ENCODE peak calls at places on chromosome 13, in five cellular contexts. Y is H9, U is fibroblast of lung, T is Peyer's patch, W is right atrium auricular region. F is an unnamed sample.

GRCh38 chr13:45367358-45367757 is 26.4 kb upstream of the TPT1 start:
- DNase-seq in Y (peak; percentile 88), U (peak; percentile 76), T (peak; percentile 94), W (peak; percentile 66), F (no peak)

GRCh38 chr13:89574077-89574476 is 1773.4 kb upstream of the MIR17HG start:
- DNase-seq in Y (no peak), U (no peak), T (no peak), W (no peak), F (no peak)

GRCh38 chr13:98571955-98572662 is 4.8 kb downstream of the STK24 start:
- DNase-seq in Y (no peak), U (peak; percentile 66), T (peak; percentile 84), W (no peak), F (no peak)

GRCh38 chr13:92842145-92842544 is 384.5 kb upstream of the GPC6 start:
- DNase-seq in Y (no peak), U (peak; percentile 92), T (no peak), W (no peak), F (no peak)

GRCh38 chr13:43874512-43875092 is 4.9 kb downstream of the CCDC122 start:
- DNase-seq in Y (no peak), U (peak; percentile 65), T (no peak), W (no peak), F (no peak)

GRCh38 chr13:51614350-51614786 is 30.1 kb downstream of the WDFY2 start:
- DNase-seq in Y (no peak), U (no peak), T (peak; percentile 63), W (no peak), F (no peak)

GRCh38 chr13:27965740-27966640 is 3.1 kb downstream of the CDX2 start:
- DNase-seq in Y (peak; percentile 91), U (no peak), T (no peak), W (no peak), F (no peak)

GRCh38 chr13:68428292-68428691 is 1198.2 kb upstream of the PCDH9 start:
- DNase-seq in Y (no peak), U (no peak), T (no peak), W (no peak), F (no peak)

GRCh38 chr13:35675651-35676050 is 199.2 kb upstream of the MAB21L1 start:
- DNase-seq in Y (no peak), U (no peak), T (no peak), W (no peak), F (peak; percentile 94)

GRCh38 chr13:50923272-50923671 is 13.7 kb downstream of the RNASEH2B start:
- DNase-seq in Y (no peak), U (no peak), T (no peak), W (no peak), F (no peak)

GRCh38 chr13:99806671-99807070 is 164.9 kb downstream of the ZIC5 start:
- DNase-seq in Y (no peak), U (no peak), T (no peak), W (no peak), F (peak; percentile 68)

GRCh38 chr13:112124100-112124499 is 57.2 kb downstream of the SOX1 start:
- DNase-seq in Y (no peak), U (no peak), T (no peak), W (no peak), F (no peak)

GRCh38 chr13:107883561-107884175 is 331.7 kb downstream of the LIG4 start:
- DNase-seq in Y (no peak), U (peak; percentile 12), T (no peak), W (no peak), F (no peak)

GRCh38 chr13:99339736-99340392 is 32.7 kb upstream of the GPR183 start:
- DNase-seq in Y (no peak), U (peak; percentile 48), T (peak; percentile 74), W (no peak), F (no peak)

GRCh38 chr13:76271728-76272232 is 614.4 kb downstream of the KCTD12 start:
- DNase-seq in Y (peak; percentile 38), U (no peak), T (no peak), W (no peak), F (no peak)

GRCh38 chr13:21328201-21328600 is 130.9 kb downstream of the ZDHHC20 start:
- DNase-seq in Y (peak; percentile 65), U (no peak), T (no peak), W (no peak), F (no peak)
- H3K9me3 ChIP-seq in Y (no peaks in the 10 kb centered on the region), U (no peaks in the 10 kb centered on the region), T (no peaks in the 10 kb centered on the region), W (no peaks in the 10 kb centered on the region), F (no peaks in the 10 kb centered on the region)

GRCh38 chr13:19060311-19061002 is 121.2 kb downstream of the TUBA3C start:
- DNase-seq in Y (no peak), U (no peak), T (no peak), W (no peak), F (no peak)

GRCh38 chr13:19057588-19058340 is 123.9 kb downstream of the TUBA3C start:
- DNase-seq in Y (no peak), U (no peak), T (no peak), W (no peak), F (no peak)

GRCh38 chr13:19061278-19061677 is 120.3 kb downstream of the TUBA3C start:
- DNase-seq in Y (no peak), U (no peak), T (no peak), W (no peak), F (no peak)

GRCh38 chr13:19058566-19058965 is 123.1 kb downstream of the TUBA3C start:
- DNase-seq in Y (no peak), U (no peak), T (no peak), W (no peak), F (no peak)

DNA sequence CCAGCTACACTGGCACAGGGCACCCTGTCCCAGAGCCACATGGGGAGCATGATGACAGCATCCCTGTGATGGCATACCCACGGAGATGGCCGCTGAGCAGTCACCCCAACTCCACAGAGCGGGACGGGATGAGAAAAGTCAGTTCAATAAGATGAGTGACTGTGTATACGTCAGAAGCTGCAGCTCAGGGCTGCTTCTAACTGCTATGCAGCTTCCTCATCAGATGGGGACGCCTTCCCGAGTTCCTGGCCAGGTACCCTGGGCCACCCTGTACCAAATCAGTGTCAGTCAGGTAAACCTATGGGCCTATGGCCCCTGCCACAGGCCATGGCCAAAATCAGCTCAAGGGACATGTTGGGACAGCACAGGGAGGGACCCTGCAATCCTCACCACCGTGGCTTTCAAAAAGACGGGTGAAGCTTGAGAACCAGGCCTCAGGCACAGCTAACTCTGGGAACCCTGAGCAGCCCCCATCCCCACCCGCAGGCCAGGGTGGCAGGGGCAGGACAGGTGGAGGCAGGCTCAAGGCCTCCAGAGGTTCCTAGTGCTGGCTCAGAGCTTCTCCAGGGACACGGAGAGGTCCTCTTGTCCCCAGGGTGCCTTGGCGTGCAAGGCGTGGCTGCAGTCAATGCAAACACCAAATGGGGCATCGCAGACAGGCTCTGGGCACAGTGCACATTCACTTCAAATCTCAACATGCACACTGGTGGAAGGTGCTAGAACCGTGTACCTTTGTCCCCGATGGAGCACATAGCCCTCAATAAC is 122.4 kb downstream of the TUBA3C start:
- DNase-seq in Y (no peak), U (no peak), T (no peak), W (no peak), F (no peak)
- H3K9me3 ChIP-seq in Y (peaks cover 97% of the 10 kb centered on the region), U (no peaks in the 10 kb centered on the region), T (peaks cover 4% of the 10 kb centered on the region), W (no peaks in the 10 kb centered on the region), F (peaks cover 4% of the 10 kb centered on the region)

GRCh38 chr13:18235756-18236527 is 945.7 kb downstream of the TUBA3C start:
- DNase-seq in Y (no peak), U (no peak), T (no peak), W (no peak), F (no peak)

GRCh38 chr13:18235172-18235571 is 946.5 kb downstream of the TUBA3C start:
- DNase-seq in Y (no peak), U (no peak), T (no peak), W (no peak), F (no peak)

GRCh38 chr13:18232994-18233782 is 948.4 kb downstream of the TUBA3C start:
- DNase-seq in Y (no peak), U (no peak), T (no peak), W (no peak), F (no peak)

GRCh38 chr13:18233783-18234299 is 947.8 kb downstream of the TUBA3C start:
- DNase-seq in Y (no peak), U (no peak), T (no peak), W (no peak), F (no peak)

DNA sequence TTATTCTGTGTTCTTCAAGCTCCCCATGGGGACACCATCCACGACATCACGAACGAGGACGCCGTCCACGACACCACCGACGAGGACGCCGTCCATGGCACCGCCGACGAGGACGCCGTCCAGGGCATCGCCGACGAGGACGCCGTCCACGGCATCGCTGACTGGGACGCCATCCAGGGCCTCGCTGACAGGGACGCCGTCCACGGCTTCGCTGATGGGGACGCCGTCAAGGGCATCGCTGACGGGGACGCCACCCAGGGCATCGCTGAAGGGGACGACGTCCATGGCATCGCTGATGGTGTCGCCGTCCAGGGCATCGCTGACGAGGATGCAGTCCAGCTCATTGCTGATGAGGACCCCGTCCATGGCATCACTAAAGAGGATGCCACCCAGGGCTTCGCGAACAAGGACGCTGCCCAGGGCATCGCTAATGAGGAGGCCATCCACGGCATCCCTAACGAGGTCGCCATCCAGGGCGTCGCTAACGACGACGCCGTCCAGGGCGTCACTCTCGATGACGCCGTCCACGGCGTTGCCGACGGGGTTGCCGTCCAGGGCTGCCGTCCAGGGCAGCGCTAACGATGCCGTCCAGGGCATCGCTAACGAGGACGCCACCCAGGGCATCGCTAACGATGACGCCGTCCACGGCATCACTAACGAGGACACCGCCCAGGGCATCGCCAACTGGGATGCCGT is 949.2 kb downstream of the TUBA3C start:
- DNase-seq in Y (no peak), U (no peak), T (no peak), W (no peak), F (no peak)
- H3K9me3 ChIP-seq in Y (peaks cover 54% of the 10 kb centered on the region), U (peaks cover 2% of the 10 kb centered on the region), T (no peaks in the 10 kb centered on the region), W (no peaks in the 10 kb centered on the region), F (peaks cover 3% of the 10 kb centered on the region)

DNA sequence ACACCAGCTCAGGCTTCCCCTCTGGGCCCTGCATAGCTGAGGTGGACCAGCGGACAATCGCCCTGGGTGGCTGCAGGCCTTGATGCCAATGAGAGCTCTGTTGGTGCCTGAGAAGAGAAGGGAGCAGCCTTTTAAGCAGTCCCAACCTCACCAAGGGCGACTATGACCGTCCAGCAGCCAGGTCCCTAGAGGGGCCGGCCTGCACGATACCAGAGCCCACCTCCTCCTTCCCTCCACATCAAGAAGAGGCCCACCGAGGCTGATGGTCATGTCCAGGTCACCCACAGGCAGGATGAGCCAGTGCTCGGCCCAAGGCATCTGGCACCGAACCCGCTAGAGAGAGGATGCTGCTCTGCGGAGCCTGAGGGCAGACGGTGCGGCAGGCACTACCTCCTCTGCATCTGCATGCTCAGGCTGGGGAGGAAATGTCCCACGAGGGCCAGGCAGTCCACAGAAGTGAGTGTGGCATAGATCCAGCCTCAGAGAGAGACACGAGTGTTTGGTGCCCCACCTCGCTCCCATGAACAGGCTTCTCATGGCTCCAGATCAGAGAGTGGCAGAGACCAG is 219.4 kb downstream of the TUBA3C start:
- DNase-seq in Y (no peak), U (no peak), T (no peak), W (no peak), F (no peak)
- H3K9me3 ChIP-seq in Y (peaks cover 92% of the 10 kb centered on the region), U (no peaks in the 10 kb centered on the region), T (peaks cover 5% of the 10 kb centered on the region), W (peaks cover 6% of the 10 kb centered on the region), F (peaks cover 7% of the 10 kb centered on the region)

GRCh38 chr13:114090476-114090875 is 41.9 kb downstream of the RASA3 start:
- DNase-seq in Y (no peak), U (no peak), T (peak; percentile 62), W (peak; percentile 42), F (peak; percentile 6)

GRCh38 chr13:114093118-114093517 is 39.3 kb downstream of the RASA3 start:
- DNase-seq in Y (no peak), U (no peak), T (no peak), W (no peak), F (no peak)

GRCh38 chr13:114095486-114095885 is 36.9 kb downstream of the RASA3 start:
- DNase-seq in Y (no peak), U (no peak), T (peak; percentile 34), W (peak; percentile 50), F (no peak)

GRCh38 chr13:114089751-114090400 is 42.5 kb downstream of the RASA3 start:
- DNase-seq in Y (no peak), U (no peak), T (peak; percentile 32), W (peak; percentile 50), F (peak; percentile 8)

GRCh38 chr13:114092468-114092867 is 40.0 kb downstream of the RASA3 start:
- DNase-seq in Y (no peak), U (no peak), T (no peak), W (no peak), F (no peak)
- H3K9me3 ChIP-seq in Y (no peaks in the 10 kb centered on the region), U (no peaks in the 10 kb centered on the region), T (no peaks in the 10 kb centered on the region), W (no peaks in the 10 kb centered on the region), F (peaks cover 34% of the 10 kb centered on the region)

F was measured in WERI-Rb-1.